ENCODE peak calls at places on chromosomes 4 and X, in eight cellular contexts. N is neural crest cell; P is activated CD4-positive, alpha-beta T cell treated with anti-CD3 and anti-CD28 coated beads, Interleukin-2, amount 50 U/mL, for 48 hours; A is fibroblast of mammary gland; H is AG08395; R is psoas muscle; J is neural progenitor cell; E is heart right ventricle. Y is an unnamed sample.

GRCh38 chr4:39452860-39453587 is 5.7 kb downstream of the RPL9 start:
- DNase-seq in P (no peak), A (no peak), J (no peak), R (no peak), E (no peak), H (no peak), N (no peak), Y (no peak)

GRCh38 chrX:13994681-13995080 is 35.0 kb downstream of the GEMIN8 start:
- DNase-seq in P (no peak), R (no peak), A (peak; percentile 83), J (no peak), H (no peak), N (no peak), E (no peak), Y (no peak)

GRCh38 chr4:56200275-56200674 is 187.0 kb downstream of the AASDH start:
- DNase-seq in R (no peak), P (no peak), J (no peak), A (no peak), H (no peak), N (no peak), E (no peak), Y (no peak)

GRCh38 chr4:134691915-134692314 is 490.3 kb upstream of the PABPC4L start:
- DNase-seq in E (no peak), A (no peak), R (no peak), P (no peak), N (no peak), H (no peak), J (no peak), Y (no peak)

GRCh38 chr4:74223801-74224200 is 65.9 kb downstream of the MTHFD2L start:
- DNase-seq in R (no peak), N (no peak), H (peak; percentile 22), E (no peak), A (peak; percentile 89), J (no peak), P (no peak), Y (peak; percentile 56)

GRCh38 chrX:39726810-39727209 is 370.9 kb downstream of the BCOR start:
- DNase-seq in H (peak; percentile 52), J (no peak), E (peak; percentile 36), A (peak; percentile 69), R (no peak), P (no peak), N (no peak), Y (peak; percentile 76)

GRCh38 chrX:153190384-153190783 is 11.3 kb downstream of the MAGEA1 start:
- DNase-seq in E (no peak), H (no peak), R (no peak), J (no peak), N (no peak), A (no peak), P (no peak), Y (peak; percentile 0)

GRCh38 chr4:109803924-109804571 is 2.2 kb upstream of the CFI start:
- DNase-seq in N (no peak), A (peak; percentile 55), H (peak; percentile 42), E (no peak), J (peak; percentile 73), R (no peak), P (no peak), Y (peak; percentile 45)

GRCh38 chr4:52864816-52865215 is 2.7 kb downstream of the RASL11B start:
- DNase-seq in N (no peak), H (no peak), P (no peak), R (no peak), J (no peak), A (no peak), E (no peak), Y (peak; percentile 35)

GRCh38 chr4:105150511-105150910 is 3.8 kb downstream of the TET2 start:
- DNase-seq in R (no peak), J (no peak), H (no peak), A (no peak), N (no peak), E (no peak), P (no peak), Y (no peak)

GRCh38 chr4:2386717-2387116 is 31.7 kb downstream of the ZFYVE28 start:
- DNase-seq in J (no peak), A (no peak), N (no peak), P (no peak), E (no peak), R (no peak), H (no peak), Y (no peak)

GRCh38 chrX:16870095-16870860 is at the start of gene RBBP7:
- DNase-seq in P (peak; percentile 82), J (peak; percentile 98), R (peak; percentile 98), H (peak; percentile 97), N (peak; percentile 95), E (peak; percentile 90), A (peak; percentile 90), Y (peak; percentile 86)

GRCh38 chr4:166277406-166277805 is 404.4 kb downstream of the TLL1 start:
- DNase-seq in J (no peak), H (no peak), P (no peak), A (no peak), E (no peak), N (no peak), R (no peak), Y (no peak)

GRCh38 chr4:180840142-180840541 is 1403.1 kb upstream of the TENM3 start:
- DNase-seq in N (no peak), E (no peak), R (no peak), P (no peak), A (no peak), J (peak; percentile 19), H (no peak), Y (no peak)

GRCh38 chr4:108651068-108651794 is 832 bp downstream of the OSTC start:
- DNase-seq in E (no peak), R (no peak), J (peak; percentile 27), P (no peak), N (peak; percentile 1), H (peak; percentile 54), A (peak; percentile 73), Y (peak; percentile 70)

GRCh38 chrX:17933856-17934255 is 72.8 kb upstream of the RAI2 start:
- DNase-seq in R (no peak), H (no peak), E (no peak), N (no peak), A (no peak), P (no peak), J (no peak), Y (no peak)

GRCh38 chr4:108834787-108835384 is 72.0 kb upstream of the ETNPPL start:
- DNase-seq in A (peak; percentile 75), E (no peak), P (no peak), J (peak; percentile 65), R (no peak), H (peak; percentile 46), N (no peak), Y (peak; percentile 64)

GRCh38 chrX:19593684-19594083 is 78.4 kb upstream of the MAP3K15 start:
- DNase-seq in P (no peak), H (peak; percentile 35), A (peak; percentile 61), R (no peak), N (no peak), E (peak; percentile 25), J (no peak), Y (peak; percentile 53)

GRCh38 chr4:89998350-89999098 is 103.9 kb downstream of the MMRN1 start:
- DNase-seq in J (peak; percentile 25), H (no peak), P (no peak), R (no peak), E (no peak), N (no peak), A (no peak), Y (no peak)

GRCh38 chr4:71974681-71975080 is 57.1 kb upstream of the NPFFR2 start:
- DNase-seq in J (no peak), A (peak; percentile 64), H (peak; percentile 4), E (no peak), N (no peak), R (no peak), P (no peak), Y (peak; percentile 59)

GRCh38 chrX:49915352-49916222 is 6.8 kb upstream of the CLCN5 start:
- DNase-seq in H (peak; percentile 66), R (no peak), E (peak; percentile 20), A (peak; percentile 64), P (peak; percentile 13), J (peak; percentile 61), N (peak; percentile 33), Y (peak; percentile 50)

GRCh38 chr4:154622598-154622997 is 10.1 kb upstream of the FGG start:
- DNase-seq in R (no peak), N (no peak), H (peak; percentile 29), J (peak; percentile 75), A (peak; percentile 64), E (no peak), P (no peak), Y (peak; percentile 37)